ENCODE peak calls at places on chromosomes 4 and X, in five cellular contexts. A is PC-3, Z is BE2C, T is left ventricle myocardium inferior, F is GM06990. V is an unnamed sample.

GRCh38 chrX:70481871-70482270 is 37.2 kb downstream of the DLG3 start:
- DNase-seq in A (no peak), Z (no peak), T (no peak), F (no peak), V (no peak)

GRCh38 chr4:38101563-38101962 is 141.4 kb downstream of the PTTG2 start:
- DNase-seq in A (no peak), Z (no peak), T (no peak), F (no peak), V (peak; percentile 99)

GRCh38 chr4:166301266-166301665 is 428.2 kb downstream of the TLL1 start:
- DNase-seq in A (no peak), Z (no peak), T (no peak), F (no peak), V (no peak)

GRCh38 chr4:17599826-17600225 is 14.6 kb upstream of the MED28 start:
- DNase-seq in A (no peak), Z (no peak), T (no peak), F (no peak), V (no peak)

GRCh38 chrX:138018145-138018799 is 452.3 kb downstream of the ZIC3 start:
- DNase-seq in A (peak; percentile 63), Z (no peak), T (no peak), F (no peak), V (no peak)

GRCh38 chr4:14143892-14144291 is 516.4 kb upstream of the BOD1L1 start:
- DNase-seq in A (peak; percentile 41), Z (no peak), T (no peak), F (no peak), V (no peak)

GRCh38 chrX:154026136-154026806 is 6.6 kb upstream of the IRAK1 start:
- DNase-seq in A (no peak), Z (no peak), T (no peak), F (no peak), V (no peak)

GRCh38 chrX:88135735-88136134 is 611.3 kb upstream of the CPXCR1 start:
- DNase-seq in A (peak; percentile 35), Z (no peak), T (no peak), F (no peak), V (no peak)

GRCh38 chrX:155767101-155767878 is 113.9 kb upstream of the VAMP7 start:
- DNase-seq in A (peak; percentile 51), Z (no peak), T (peak; percentile 23), F (no peak), V (peak; percentile 28)

GRCh38 chr4:24024157-24024556 is 134.3 kb upstream of the PPARGC1A start:
- DNase-seq in A (no peak), Z (no peak), T (no peak), F (no peak), V (no peak)

GRCh38 chrX:135549519-135549918 is 29.1 kb downstream of the INTS6L start:
- DNase-seq in A (no peak), Z (no peak), T (no peak), F (no peak), V (no peak)

GRCh38 chrX:135544338-135544948 is 24.0 kb downstream of the INTS6L start:
- DNase-seq in A (no peak), Z (no peak), T (no peak), F (no peak), V (no peak)

GRCh38 chrX:135543924-135544323 is 23.5 kb downstream of the INTS6L start:
- DNase-seq in A (no peak), Z (no peak), T (no peak), F (no peak), V (no peak)
- TF ChIP-seq CTCF in A (peak; percentile 42), Z (peak; percentile 37), T (peak; percentile 20), F (peak; percentile 59), V (peak; percentile 28)

GRCh38 chr4:56818797-56819196 is 2.7 kb downstream of the SPINK2 start:
- DNase-seq in A (no peak), Z (no peak), T (no peak), F (no peak), V (no peak)

GRCh38 chr4:56821394-56822263 is at the start of gene SPINK2:
- DNase-seq in A (peak; percentile 67), Z (peak; percentile 45), T (peak; percentile 26), F (peak; percentile 38), V (no peak)

DNA sequence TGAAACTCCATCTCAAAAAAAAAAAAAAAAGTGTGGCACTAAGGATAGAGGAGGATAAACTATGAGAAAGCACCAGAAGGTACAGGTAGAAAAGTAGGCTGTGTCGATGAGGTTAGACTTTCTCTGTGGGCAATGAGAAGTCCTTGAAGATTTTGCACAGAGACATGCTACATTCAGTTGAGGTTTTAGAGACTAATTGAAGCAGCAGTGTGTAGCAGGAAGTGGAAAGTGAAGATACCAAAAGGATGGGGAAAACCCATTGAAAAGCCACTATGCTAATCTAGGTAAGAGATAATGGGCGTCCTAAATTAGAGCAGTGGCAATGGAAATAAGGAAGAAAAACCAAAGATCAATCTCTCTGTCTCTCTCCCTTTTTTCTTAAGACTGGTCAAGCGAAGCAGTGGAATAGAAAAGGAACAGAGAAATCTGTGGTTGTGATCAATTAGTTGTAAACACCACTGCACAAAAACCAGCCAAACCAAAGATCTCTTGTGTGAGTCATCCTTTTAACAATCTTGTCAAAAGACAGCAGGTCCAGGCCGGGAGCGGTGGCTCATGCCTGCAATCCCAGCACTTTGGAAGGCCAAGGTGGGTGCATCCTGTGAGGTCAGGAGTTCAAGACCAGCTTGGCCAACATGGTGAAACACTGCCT is 3.5 kb downstream of the SPINK2 start:
- DNase-seq in A (peak; percentile 71), Z (no peak), T (no peak), F (peak; percentile 81), V (peak; percentile 54)
- H3K27me3 ChIP-seq in A (no peaks in the 10 kb centered on the region), Z (peaks cover 16% of the 10 kb centered on the region), T (peaks cover 42% of the 10 kb centered on the region), F (peaks cover 1% of the 10 kb centered on the region), V (peaks cover 16% of the 10 kb centered on the region)

DNA sequence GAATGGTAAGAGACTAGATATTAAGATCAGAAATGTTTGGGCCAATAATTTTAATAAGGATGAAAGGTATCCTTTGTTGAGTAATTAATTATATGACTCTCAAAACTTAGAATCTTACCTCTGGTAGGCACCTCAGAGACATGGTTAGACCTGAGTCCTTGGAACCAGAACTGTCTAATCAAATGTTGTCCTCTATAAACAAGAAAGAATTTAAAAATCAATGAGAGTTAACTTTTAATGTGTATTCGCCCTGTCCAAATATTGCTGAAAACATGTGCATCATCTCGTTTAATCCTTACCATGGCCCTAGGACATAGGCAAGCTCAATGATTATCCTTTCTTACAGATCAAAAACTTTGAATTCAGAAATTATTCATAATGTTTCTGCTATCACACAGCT is 24.0 kb upstream of the NUDT11 start:
- DNase-seq in A (no peak), Z (no peak), T (no peak), F (no peak), V (no peak)
- TF ChIP-seq CTCF in A (no peak), Z (no peak), T (no peak), F (no peak), V (no peak)

DNA sequence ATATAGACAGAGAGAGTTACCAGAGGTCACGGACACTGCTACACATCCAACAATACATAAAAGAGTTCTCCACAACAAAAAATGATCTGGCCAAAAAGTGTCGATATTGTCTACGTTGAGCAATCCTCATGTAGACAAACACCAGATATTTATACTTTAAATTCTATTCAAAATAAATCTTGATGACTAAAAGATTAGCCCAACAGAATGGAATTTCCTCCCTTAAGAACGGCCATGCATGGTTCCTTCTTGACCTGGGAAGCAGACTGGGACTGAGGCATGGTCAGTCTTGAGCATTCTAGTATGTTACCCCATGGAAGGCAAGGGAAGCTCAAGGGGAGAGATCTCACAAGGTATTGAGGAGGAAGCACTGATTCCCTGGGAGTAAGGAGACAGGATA is 43.5 kb downstream of the LHFPL1 start:
- DNase-seq in A (no peak), Z (no peak), T (no peak), F (no peak), V (no peak)
- H3K27me3 ChIP-seq in A (no peaks in the 10 kb centered on the region), Z (no peaks in the 10 kb centered on the region), T (no peaks in the 10 kb centered on the region), F (no peaks in the 10 kb centered on the region), V (no peaks in the 10 kb centered on the region)

GRCh38 chr4:75555294-75556164 is at the start of gene ODAPH:
- DNase-seq in A (peak; percentile 76), Z (no peak), T (no peak), F (peak; percentile 22), V (peak; percentile 77)
- TF ChIP-seq CTCF in A (peak; percentile 51), Z (no peak), T (no peak), F (no peak), V (peak; percentile 30)

DNA sequence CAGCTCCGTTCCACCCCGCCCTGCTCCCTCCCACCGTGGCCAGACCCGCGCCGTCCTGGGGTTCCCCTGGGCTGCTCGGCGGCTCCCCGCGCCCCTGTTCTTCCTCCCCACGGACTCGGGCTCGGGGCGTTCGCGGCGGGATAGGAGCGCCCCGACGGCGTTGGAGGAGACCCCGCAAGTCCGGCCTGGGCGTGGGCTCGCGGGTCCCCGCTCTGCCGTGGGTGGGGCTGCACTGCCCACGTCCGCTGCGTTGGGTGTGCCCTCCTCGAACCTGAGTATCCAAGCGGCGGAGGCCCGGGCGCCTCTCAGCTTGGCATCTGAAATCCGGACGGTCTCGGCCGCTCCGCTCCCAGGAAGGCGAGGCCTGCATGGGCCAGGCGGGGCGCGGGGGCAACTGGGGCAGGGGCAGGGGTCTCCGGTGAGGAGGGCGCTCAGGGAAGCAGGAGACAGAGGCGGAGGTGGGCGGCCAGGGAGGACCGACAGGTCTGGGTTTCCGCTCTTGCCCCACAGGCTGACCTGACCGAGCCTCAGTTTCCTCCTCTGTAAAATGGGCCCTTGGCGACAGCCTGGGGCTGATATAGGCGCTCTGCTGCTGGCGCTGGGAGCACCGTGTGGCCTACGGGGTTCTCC is 12.0 kb upstream of the NAT8L start:
- DNase-seq in A (no peak), Z (peak; percentile 9), T (no peak), F (peak; percentile 6), V (no peak)
- H3K27me3 ChIP-seq in A (no peaks in the 10 kb centered on the region), Z (no peaks in the 10 kb centered on the region), T (peaks cover 92% of the 10 kb centered on the region), F (no peaks in the 10 kb centered on the region), V (peaks cover 48% of the 10 kb centered on the region)

DNA sequence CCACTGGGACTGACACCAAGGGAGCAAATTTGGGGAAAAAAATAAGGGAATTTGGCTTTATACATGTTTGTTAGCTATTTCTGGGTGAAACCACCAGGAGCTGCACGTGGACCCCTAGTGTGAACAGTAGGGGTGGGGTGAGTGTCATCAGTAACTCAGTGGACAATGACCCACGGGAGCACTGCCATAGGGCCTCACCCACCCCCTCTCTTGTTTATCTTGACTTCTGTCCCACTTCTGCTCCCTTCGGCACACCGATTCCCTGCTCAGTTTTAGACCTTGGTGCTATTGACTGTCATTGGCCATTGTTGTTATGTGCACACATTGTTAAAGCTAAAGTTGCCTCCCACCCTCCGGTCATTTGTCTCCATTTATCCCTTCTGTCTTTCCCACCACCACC is 9.0 kb downstream of the ACOX3 start:
- DNase-seq in A (no peak), Z (no peak), T (no peak), F (no peak), V (no peak)
- TF ChIP-seq CTCF in A (no peak), Z (no peak), T (no peak), F (no peak), V (no peak)

DNA sequence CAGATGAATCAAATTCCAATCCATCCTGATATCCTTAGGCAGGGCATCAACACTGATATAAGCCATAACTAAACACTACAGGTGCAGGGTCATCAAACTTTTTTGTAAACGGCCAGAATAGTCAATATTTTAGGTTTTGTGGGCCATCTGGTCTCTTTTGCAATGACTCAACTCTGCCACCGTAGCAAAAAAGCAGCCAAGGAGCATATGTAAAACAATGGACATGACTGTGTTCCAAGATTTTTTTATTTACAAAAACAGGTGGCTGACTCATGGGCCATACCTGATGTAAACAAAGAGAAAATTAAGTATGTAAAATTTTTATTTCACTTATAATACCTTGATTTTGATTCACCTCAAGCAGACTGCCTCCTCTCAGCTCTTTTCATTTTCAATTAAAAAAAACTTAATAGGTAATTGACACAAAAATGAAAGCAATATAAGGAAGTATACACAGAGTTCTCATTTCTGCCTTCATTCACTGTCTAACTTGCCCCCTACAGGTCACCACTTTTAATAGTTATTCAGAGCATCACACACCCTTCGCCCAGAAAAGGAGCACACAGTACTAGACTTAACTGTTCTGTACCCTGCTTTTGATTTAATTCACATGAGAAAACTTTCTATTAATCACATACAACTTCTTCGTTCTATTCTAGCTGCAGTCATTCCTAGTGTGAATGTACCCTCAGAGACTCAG is 35.3 kb upstream of the GPM6B start:
- DNase-seq in A (peak; percentile 56), Z (no peak), T (no peak), F (peak; percentile 21), V (no peak)
- H3K27me3 ChIP-seq in A (no peaks in the 10 kb centered on the region), Z (no peaks in the 10 kb centered on the region), T (no peaks in the 10 kb centered on the region), F (no peaks in the 10 kb centered on the region), V (no peaks in the 10 kb centered on the region)

V was measured in foreskin keratinocyte.